ENCODE peak calls at places on chromosomes 6 and 20, in five cellular contexts. L is HepG2, F is H1, M is NT2/D1, C is GM12878. W is an unnamed sample.

GRCh38 chr6:28251648-28252506 is at the start of gene ZKSCAN4:
- DNase-seq in M (peak; percentile 77), L (peak; percentile 88), C (peak; percentile 67), F (peak; percentile 87), W (peak; percentile 88)

GRCh38 chr6:52499681-52500239 is 77.1 kb downstream of the TRAM2 start:
- DNase-seq in M (no peak), F (peak; percentile 43), L (no peak), C (no peak), W (no peak)

GRCh38 chr6:148557796-148558457 is 188.9 kb upstream of the UST start:
- DNase-seq in L (no peak), M (no peak), F (no peak), C (no peak), W (no peak)

GRCh38 chr6:40720375-40720748 is 133.2 kb upstream of the LRFN2 start:
- DNase-seq in L (no peak), M (no peak), F (no peak), C (no peak), W (no peak)

GRCh38 chr6:21593412-21593926 is at the start of gene SOX4:
- DNase-seq in L (peak; percentile 92), C (peak; percentile 88), F (peak; percentile 91), M (peak; percentile 85), W (peak; percentile 87)

GRCh38 chr20:20743511-20744169 is 31.2 kb upstream of the RALGAPA2 start:
- DNase-seq in C (no peak), L (peak; percentile 57), F (peak; percentile 56), M (no peak), W (no peak)

GRCh38 chr6:144013486-144013909 is 5.4 kb upstream of the PLAGL1 start:
- DNase-seq in L (peak; percentile 81), C (no peak), M (peak; percentile 54), F (peak; percentile 77), W (peak; percentile 82)

GRCh38 chr20:50427740-50428462 is 82.3 kb upstream of the PTPN1 start:
- DNase-seq in L (no peak), C (no peak), F (no peak), M (no peak), W (no peak)

GRCh38 chr6:123803862-123804681 is at the start of gene NKAIN2:
- DNase-seq in F (peak; percentile 80), C (no peak), M (peak; percentile 9), L (no peak), W (peak; percentile 69)

GRCh38 chr6:137738197-137738596 is 128.9 kb upstream of the TNFAIP3 start:
- DNase-seq in F (no peak), M (no peak), L (no peak), C (no peak), W (no peak)

GRCh38 chr20:24651171-24651972 is 181.9 kb downstream of the SYNDIG1 start:
- DNase-seq in M (no peak), L (no peak), C (no peak), F (no peak), W (no peak)

GRCh38 chr20:46683939-46684750 is 5.1 kb downstream of the TP53RK start:
- DNase-seq in M (no peak), L (no peak), F (peak; percentile 79), C (no peak), W (peak; percentile 59)

GRCh38 chr20:46689082-46689753 is at the start of gene TP53RK:
- DNase-seq in C (peak; percentile 97), L (peak; percentile 81), M (peak; percentile 100), F (peak; percentile 96), W (peak; percentile 98)

GRCh38 chr20:46690219-46691111 is 1.2 kb upstream of the TP53RK start:
- DNase-seq in C (no peak), F (no peak), L (no peak), M (no peak), W (no peak)

GRCh38 chr20:46689754-46690085 is 476 bp upstream of the TP53RK start:
- DNase-seq in F (no peak), L (no peak), C (no peak), M (no peak), W (no peak)

DNA sequence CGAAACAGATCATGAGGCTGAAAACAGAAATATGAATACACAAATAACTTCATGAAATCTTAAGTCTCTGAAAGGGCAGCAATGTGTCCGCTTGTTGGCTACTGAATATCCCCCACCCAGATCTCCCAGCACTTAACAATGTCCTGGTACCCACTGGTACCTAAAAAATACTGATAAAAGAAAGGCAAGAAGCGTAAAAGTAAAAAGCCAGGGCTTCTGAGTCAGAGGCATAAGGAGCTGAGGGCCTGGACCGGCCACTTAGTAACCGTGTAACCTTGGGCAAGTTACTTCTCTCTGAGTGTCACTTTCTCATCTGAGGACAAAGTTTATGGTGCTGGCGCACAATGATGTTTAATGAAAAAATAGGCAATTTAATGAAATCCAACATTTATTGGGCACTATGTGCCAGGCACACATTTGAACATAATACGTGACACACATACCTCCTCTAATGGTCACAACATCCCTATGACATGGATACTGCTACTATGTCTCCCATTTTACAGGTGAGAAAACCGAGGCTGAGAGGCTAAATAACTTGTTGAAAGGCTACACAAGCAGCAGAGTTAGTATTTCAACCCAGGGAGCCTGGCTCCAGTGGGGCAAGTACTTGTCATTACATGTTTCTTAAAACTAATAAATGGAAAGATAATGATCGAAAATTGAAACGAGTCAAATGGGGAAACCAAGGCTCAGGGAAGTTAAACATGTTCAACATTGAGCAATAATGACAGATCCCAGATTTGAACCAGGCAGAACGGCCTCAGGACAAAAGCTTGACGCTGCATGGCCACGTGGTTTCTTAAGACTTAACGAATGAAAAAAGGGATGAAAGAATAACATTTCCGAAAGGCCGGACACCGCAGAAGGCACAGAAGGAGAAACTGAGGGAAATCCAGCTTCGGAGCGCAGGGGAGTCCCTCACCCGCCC is 828 bp downstream of the TP53RK start:
- DNase-seq in C (no peak), L (no peak), F (no peak), M (no peak), W (no peak)
- TF ChIP-seq SUZ12 in C (no peak), L (no peak), F (no peak), M (no peak), W (no peak)

GRCh38 chr20:58133020-58133419 is 95.4 kb downstream of the ANKRD60 start:
- DNase-seq in M (no peak), C (no peak), L (no peak), F (peak; percentile 33), W (no peak)
- TF ChIP-seq SUZ12 in M (no peak), C (no peak), L (no peak), F (no peak), W (no peak)

DNA sequence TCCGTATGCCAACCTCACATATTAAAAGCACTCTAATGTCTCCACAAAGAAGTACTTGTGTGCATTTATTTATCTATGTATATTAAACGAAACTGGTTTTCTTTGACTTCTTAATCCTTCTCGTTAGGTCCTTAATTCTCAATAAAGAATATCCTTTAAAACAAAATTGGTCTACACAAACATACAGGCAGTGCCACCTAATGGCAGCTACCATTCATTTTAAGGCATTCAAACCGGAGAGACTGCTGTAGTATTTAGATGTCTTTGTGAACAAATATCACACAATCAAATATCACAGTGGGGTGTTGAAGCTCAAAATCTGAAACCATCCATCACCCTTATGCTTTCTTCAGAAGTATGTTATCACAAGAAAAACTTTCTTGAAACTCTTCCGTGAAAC is 96.6 kb upstream of the IRAK1BP1 start:
- DNase-seq in L (no peak), M (no peak), C (no peak), F (no peak), W (no peak)
- TF ChIP-seq SUZ12 in L (no peak), M (no peak), C (no peak), F (no peak), W (no peak)

GRCh38 chr6:157965387-157965786 is 16.3 kb upstream of the SYNJ2 start:
- DNase-seq in C (no peak), M (no peak), F (no peak), L (no peak), W (no peak)

GRCh38 chr6:157961116-157961515 is 20.5 kb upstream of the SYNJ2 start:
- DNase-seq in F (no peak), L (no peak), M (no peak), C (no peak), W (no peak)

GRCh38 chr6:157961829-157962228 is 19.8 kb upstream of the SYNJ2 start:
- DNase-seq in C (no peak), L (no peak), M (no peak), F (no peak), W (no peak)

GRCh38 chr6:157964139-157964538 is 17.5 kb upstream of the SYNJ2 start:
- DNase-seq in C (no peak), L (no peak), F (no peak), M (no peak), W (no peak)

DNA sequence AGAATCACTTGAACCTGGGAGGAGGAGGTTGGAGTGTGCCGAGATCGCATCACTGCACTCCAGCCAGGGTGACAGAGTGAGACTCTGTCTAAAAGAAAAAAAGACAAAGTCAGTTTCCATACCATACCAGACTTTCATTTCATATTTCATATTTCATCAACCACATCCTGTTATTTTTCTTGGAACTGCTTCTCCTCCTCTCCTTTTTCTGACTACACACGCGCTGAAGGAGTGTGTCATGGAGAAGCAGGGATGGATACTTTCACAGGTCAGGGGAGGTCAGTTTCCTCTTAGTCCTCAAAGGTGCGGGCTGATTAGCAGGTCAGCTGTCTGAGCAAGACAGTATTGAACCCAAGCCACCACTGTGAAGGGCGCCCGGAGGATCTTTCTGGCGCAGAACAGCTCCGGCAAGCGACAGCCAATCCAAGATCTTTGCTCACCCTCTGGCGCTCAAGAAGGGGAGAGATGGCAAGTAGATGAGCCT is 19.0 kb upstream of the SYNJ2 start:
- DNase-seq in M (no peak), C (no peak), F (no peak), L (no peak), W (no peak)
- TF ChIP-seq SUZ12 in M (no peak), C (no peak), F (no peak), L (no peak), W (no peak)

GRCh38 chr6:156686940-156687874 is 90.0 kb upstream of the ARID1B start:
- DNase-seq in L (peak; percentile 40), C (no peak), M (peak; percentile 20), F (peak; percentile 79), W (peak; percentile 97)

GRCh38 chr6:156689656-156690055 is 87.5 kb upstream of the ARID1B start:
- DNase-seq in L (no peak), F (no peak), C (no peak), M (no peak), W (no peak)

GRCh38 chr6:156686429-156686939 is 90.7 kb upstream of the ARID1B start:
- DNase-seq in F (no peak), L (peak; percentile 70), M (peak; percentile 23), C (no peak), W (peak; percentile 68)

GRCh38 chr6:156685823-156686428 is 91.3 kb upstream of the ARID1B start:
- DNase-seq in C (no peak), M (peak; percentile 0), F (no peak), L (no peak), W (no peak)

DNA sequence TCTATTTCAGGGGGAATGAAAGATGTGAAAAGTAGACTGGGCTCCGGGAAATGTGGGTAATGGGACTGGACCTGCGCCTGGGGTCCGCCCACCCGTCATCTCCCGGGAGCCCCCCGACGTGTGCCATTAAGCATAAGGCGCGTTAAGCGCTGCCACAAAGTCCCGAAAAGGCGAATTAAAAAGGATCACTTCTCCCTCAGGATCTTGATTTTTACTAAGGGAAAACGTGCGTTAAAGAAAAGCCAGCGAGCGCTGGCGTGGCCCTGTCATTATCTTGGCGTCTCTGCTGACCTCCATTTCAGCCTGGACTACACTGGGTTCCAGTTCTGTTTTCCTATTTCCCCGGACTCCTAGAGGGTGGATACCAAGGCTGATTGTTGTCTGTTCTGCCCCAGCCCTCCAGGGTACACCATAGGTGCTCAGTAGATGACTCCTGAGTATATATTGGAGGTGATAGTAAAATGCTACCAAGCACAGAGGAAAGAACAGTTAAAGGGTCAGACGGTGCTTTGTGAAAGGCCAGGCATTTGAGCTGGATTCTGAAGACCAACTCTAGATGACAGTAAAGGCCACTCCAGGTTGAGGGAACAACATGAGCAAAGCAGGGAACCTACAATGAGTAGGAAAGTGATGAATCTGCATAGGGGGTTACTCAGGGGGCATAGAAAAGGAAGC is 89.2 kb upstream of the ARID1B start:
- DNase-seq in M (peak; percentile 1), C (no peak), F (peak; percentile 61), L (no peak), W (peak; percentile 42)
- TF ChIP-seq SUZ12 in M (no peak), C (no peak), F (no peak), L (no peak), W (no peak)

W was measured in HEK293T.